ENCODE peak calls at places on chromosomes 11 and 22, in four cellular contexts. S is HepG2, U is WTC11, F is K562. P is an unnamed sample.

GRCh38 chr11:54927704-54928103 is 221.1 kb downstream of the OR4A5 start:
- DNase-seq in S (no peak), U (no peak), F (no peak), P (no peak)

GRCh38 chr22:39177456-39177775 is 24.9 kb upstream of the CBX7 start:
- DNase-seq in S (no peak), U (no peak), F (no peak), P (no peak)

GRCh38 chr11:73201888-73202810 is 15.9 kb upstream of the P2RY2 start:
- DNase-seq in S (no peak), U (peak), F (no peak), P (no peak)

GRCh38 chr22:50573491-50574382 is 4.5 kb downstream of the CPT1B start:
- DNase-seq in S (no peak), U (no peak), F (no peak), P (no peak)

GRCh38 chr11:108193725-108194124 is 28.7 kb downstream of the NPAT start:
- DNase-seq in S (no peak), U (no peak), F (no peak), P (no peak)

GRCh38 chr11:93895106-93895862 is 44.9 kb upstream of the VSTM5 start:
- DNase-seq in S (peak), U (peak), F (peak), P (peak)

GRCh38 chr11:130029137-130029536 is 26.5 kb upstream of the PRDM10 start:
- DNase-seq in S (peak), U (no peak), F (no peak), P (no peak)

GRCh38 chr11:9642894-9643293 is 21.0 kb upstream of the SWAP70 start:
- DNase-seq in S (no peak), U (no peak), F (no peak), P (no peak)

GRCh38 chr11:106162190-106162589 is 84.7 kb downstream of the AASDHPPT start:
- DNase-seq in S (no peak), U (no peak), F (no peak), P (no peak)

GRCh38 chr11:2301631-2302272 is at the start of the genes C11orf21 and TSPAN32:
- DNase-seq in S (peak), U (no peak), F (peak), P (no peak)

GRCh38 chr11:129804012-129804411 is 11.6 kb upstream of the TMEM45B start:
- DNase-seq in S (no peak), U (no peak), F (no peak), P (no peak)

GRCh38 chr11:113632981-113633380 is 73.1 kb downstream of the TMPRSS5 start:
- DNase-seq in S (no peak), U (no peak), F (no peak), P (no peak)

GRCh38 chr11:128488471-128488870 is 98.9 kb downstream of the ETS1 start:
- DNase-seq in S (no peak), U (no peak), F (no peak), P (no peak)

GRCh38 chr11:71080239-71081097 is 171.9 kb downstream of the SHANK2 start:
- DNase-seq in S (peak), U (peak), F (peak), P (peak)
- TF ChIP-seq FOXJ3 in S (no peak), U (no peak), F (no peak), P (no peak)

GRCh38 chr11:70407121-70407520 is 8.8 kb downstream of the CTTN start:
- DNase-seq in S (no peak), U (no peak), F (no peak), P (no peak)
- TF ChIP-seq FOXJ3 in S (no peak), U (no peak), F (no peak), P (no peak)

DNA sequence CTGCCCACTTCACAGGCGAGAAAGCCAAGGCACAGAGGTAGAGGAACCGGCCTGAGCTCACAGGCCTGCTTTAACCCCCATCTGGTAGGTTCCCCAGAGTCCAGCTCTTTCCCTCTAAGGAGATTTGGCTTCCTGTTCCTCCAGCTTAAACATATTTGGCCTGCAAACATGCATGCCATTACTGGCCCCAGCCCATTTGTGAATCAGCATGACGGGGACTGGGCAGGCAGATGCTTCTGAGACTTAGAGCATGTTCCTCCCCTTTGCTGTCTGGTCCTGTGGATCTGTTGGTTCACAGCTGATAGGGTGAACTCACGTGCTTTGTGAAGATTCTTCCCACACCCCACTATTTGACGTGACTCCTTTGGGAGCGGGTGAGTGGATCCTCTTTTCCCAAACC is 12.6 kb downstream of the CHST1 start:
- DNase-seq in S (no peak), U (no peak), F (no peak), P (no peak)
- TF ChIP-seq FOXJ3 in S (no peak), U (no peak), F (no peak), P (no peak)

DNA sequence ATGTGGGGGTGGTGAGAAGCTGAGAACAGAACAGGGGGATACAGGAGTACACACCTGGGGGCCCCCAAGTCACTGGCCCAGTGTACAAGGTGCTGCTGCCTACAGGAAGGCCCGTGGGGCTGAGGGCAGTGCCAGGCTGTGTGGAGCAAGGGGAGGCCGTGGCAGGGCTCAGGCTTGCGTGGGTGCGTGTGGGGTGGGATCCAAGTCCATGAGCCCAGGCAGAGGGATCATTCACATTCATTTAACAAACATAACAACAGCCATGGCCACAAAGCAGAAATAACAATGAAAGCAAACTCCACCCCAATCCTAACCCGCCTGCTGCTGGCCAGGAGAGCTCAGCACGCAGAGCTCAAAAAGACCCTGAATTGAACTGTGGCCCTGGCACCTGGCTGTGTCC is 17.1 kb upstream of the SCGB1A1 start:
- DNase-seq in S (no peak), U (no peak), F (no peak), P (no peak)
- TF ChIP-seq FOXJ3 in S (no peak), U (no peak), F (no peak), P (no peak)

DNA sequence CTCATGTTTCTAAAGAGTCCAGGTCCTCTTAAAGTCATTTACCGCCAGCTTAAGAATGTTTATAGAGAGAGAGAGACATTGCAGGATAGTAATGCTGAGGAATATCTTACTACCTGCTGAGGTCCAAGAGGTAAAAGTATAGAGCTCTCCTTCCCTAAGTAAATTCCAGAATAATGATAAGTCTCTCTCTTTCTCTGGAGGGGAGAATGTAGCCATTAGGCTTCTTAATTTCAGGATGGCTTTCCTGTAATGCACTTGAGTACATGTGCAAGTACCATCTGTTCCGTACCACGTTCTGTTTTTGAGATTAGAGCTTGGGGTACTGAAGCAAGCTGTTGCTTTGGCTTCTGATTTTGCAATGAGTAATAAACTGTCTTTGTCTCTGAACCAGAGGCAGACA is 1314.0 kb downstream of the JRKL start:
- DNase-seq in S (no peak), U (no peak), F (no peak), P (no peak)
- TF ChIP-seq FOXJ3 in S (no peak), U (no peak), F (no peak), P (no peak)

GRCh38 chr11:65506316-65506769 is 7.5 kb downstream of the MALAT1 start:
- DNase-seq in S (no peak), U (no peak), F (no peak), P (no peak)

GRCh38 chr11:65505434-65506315 is 6.8 kb downstream of the MALAT1 start:
- DNase-seq in S (no peak), U (no peak), F (peak), P (no peak)

GRCh38 chr11:65503923-65504670 is 5.3 kb downstream of the MALAT1 start:
- DNase-seq in S (no peak), U (no peak), F (peak), P (no peak)

GRCh38 chr11:65504671-65505433 is 6.0 kb downstream of the MALAT1 start:
- DNase-seq in S (no peak), U (no peak), F (peak), P (no peak)

GRCh38 chr11:65506770-65507485 is 8.1 kb downstream of the MALAT1 start:
- DNase-seq in S (no peak), U (no peak), F (no peak), P (no peak)
- TF ChIP-seq FOXJ3 in S (no peak), U (no peak), F (no peak), P (no peak)

GRCh38 chr11:111429066-111429506 is 50.0 kb upstream of the POU2AF1 start:
- DNase-seq in S (peak), U (peak), F (peak), P (peak)
- TF ChIP-seq FOXJ3 in S (no peak), U (no peak), F (no peak), P (no peak)

GRCh38 chr11:111019449-111019848 is 226.1 kb upstream of the POU2AF2 start:
- DNase-seq in S (no peak), U (no peak), F (no peak), P (no peak)

GRCh38 chr11:111018571-111018970 is 227.0 kb upstream of the POU2AF2 start:
- DNase-seq in S (no peak), U (no peak), F (no peak), P (no peak)

GRCh38 chr11:111019931-111020381 is 225.6 kb upstream of the POU2AF2 start:
- DNase-seq in S (no peak), U (no peak), F (no peak), P (no peak)

GRCh38 chr11:111026241-111026640 is 219.3 kb upstream of the POU2AF2 start:
- DNase-seq in S (no peak), U (no peak), F (no peak), P (no peak)

DNA sequence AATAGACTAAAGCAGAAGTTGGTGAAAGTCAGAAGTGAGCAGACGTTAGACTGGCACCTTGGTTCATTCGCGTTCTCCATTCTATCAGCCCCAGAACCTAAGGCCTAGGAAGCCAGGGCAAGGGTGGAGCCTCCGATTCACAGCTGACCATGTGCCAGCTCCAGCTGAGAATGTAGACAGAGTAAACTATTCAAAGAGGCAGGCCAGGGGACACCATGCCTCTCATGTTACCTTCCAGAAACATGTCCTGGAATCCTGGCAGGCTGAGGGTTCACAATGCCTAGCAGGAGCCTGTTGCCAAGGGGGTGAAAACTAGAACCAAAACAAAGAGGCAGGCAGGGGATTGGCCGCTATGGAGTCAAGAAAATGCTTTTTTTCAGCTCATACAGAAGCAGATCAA is 224.4 kb upstream of the POU2AF2 start:
- DNase-seq in S (no peak), U (no peak), F (no peak), P (no peak)
- TF ChIP-seq FOXJ3 in S (no peak), U (no peak), F (no peak), P (no peak)

GRCh38 chr22:35638408-35638807 is 9.8 kb upstream of the APOL6 start:
- DNase-seq in S (no peak), U (no peak), F (no peak), P (peak)
- TF ChIP-seq FOXJ3 in S (no peak), U (no peak), F (no peak), P (peak)